ENCODE peak calls at places on chromosomes 3 and 15, in nine cellular contexts. F, S, K, R, N, P, B, W and Y are unnamed samples.

GRCh38 chr3:115986555-115987207 is 363.4 kb downstream of the GAP43 start:
- DNase-seq in F (peak), S (no peak), K (peak), R (peak), N (no peak), P (no peak), B (no peak), W (no peak), Y (peak)

GRCh38 chr3:64345351-64345750 is 120.1 kb upstream of the PRICKLE2 start:
- DNase-seq in F (peak), S (no peak), K (no peak), R (no peak), N (no peak), P (peak), B (no peak), W (no peak), Y (peak)

GRCh38 chr3:72722930-72723726 is 125.1 kb downstream of the SHQ1 start:
- DNase-seq in F (peak), S (no peak), K (peak), R (no peak), N (no peak), P (no peak), B (no peak), W (no peak), Y (peak)

GRCh38 chr15:84950570-84951111 is 31.0 kb upstream of the PDE8A start:
- DNase-seq in F (no peak), S (no peak), K (no peak), R (no peak), N (no peak), P (no peak), B (no peak), W (no peak), Y (no peak)

GRCh38 chr15:71447328-71448250 is 332.3 kb downstream of the THSD4 start:
- DNase-seq in F (peak), S (peak), K (no peak), R (peak), N (no peak), P (no peak), B (no peak), W (no peak), Y (peak)

GRCh38 chr3:149765762-149766334 is 13.6 kb upstream of the COMMD2 start:
- DNase-seq in F (peak), S (no peak), K (peak), R (no peak), N (no peak), P (no peak), B (no peak), W (no peak), Y (peak)

GRCh38 chr3:87920549-87920948 is 138.3 kb downstream of the CGGBP1 start:
- DNase-seq in F (no peak), S (no peak), K (no peak), R (no peak), N (no peak), P (no peak), B (no peak), W (no peak), Y (no peak)

GRCh38 chr15:41713047-41713446 is 52.8 kb downstream of the MGA start:
- DNase-seq in F (no peak), S (no peak), K (no peak), R (no peak), N (peak), P (no peak), B (no peak), W (no peak), Y (no peak)

GRCh38 chr3:59867185-59868002 is 817.6 kb upstream of the CFAP20DC start:
- DNase-seq in F (no peak), S (no peak), K (no peak), R (no peak), N (no peak), P (no peak), B (no peak), W (no peak), Y (no peak)

GRCh38 chr3:58236527-58237237 is 910 bp upstream of the ABHD6 start:
- DNase-seq in F (peak), S (no peak), K (no peak), R (peak), N (no peak), P (no peak), B (no peak), W (no peak), Y (no peak)

GRCh38 chr15:90495067-90495466 is 34.7 kb upstream of the CRTC3 start:
- DNase-seq in F (peak), S (no peak), K (no peak), R (no peak), N (no peak), P (no peak), B (no peak), W (no peak), Y (no peak)

GRCh38 chr3:116770815-116771450 is 61.4 kb downstream of the TUSC7 start:
- DNase-seq in F (peak), S (no peak), K (peak), R (peak), N (peak), P (peak), B (no peak), W (peak), Y (peak)

GRCh38 chr3:133989931-133990702 is 39.6 kb downstream of the SLCO2A1 start:
- DNase-seq in F (no peak), S (no peak), K (no peak), R (no peak), N (no peak), P (no peak), B (no peak), W (no peak), Y (no peak)

GRCh38 chr3:83715307-83715706 is 1243.5 kb upstream of the CADM2 start:
- DNase-seq in F (no peak), S (no peak), K (no peak), R (no peak), N (no peak), P (no peak), B (no peak), W (no peak), Y (no peak)

GRCh38 chr3:71177375-71177774 is 406.2 kb downstream of the FOXP1 start:
- DNase-seq in F (no peak), S (no peak), K (no peak), R (no peak), N (no peak), P (no peak), B (no peak), W (no peak), Y (no peak)

GRCh38 chr15:99998661-99999101 is 265.4 kb upstream of the LYSMD4 start:
- DNase-seq in F (no peak), S (peak), K (no peak), R (no peak), N (no peak), P (no peak), B (no peak), W (no peak), Y (peak)

GRCh38 chr3:63911901-63912767 is at the start of gene SCAANT1:
- DNase-seq in F (peak), S (no peak), K (peak), R (peak), N (peak), P (peak), B (peak), W (peak), Y (peak)

GRCh38 chr15:25171856-25172687 is 217.3 kb downstream of the SNRPN start:
- DNase-seq in F (no peak), S (no peak), K (no peak), R (no peak), N (peak), P (peak), B (peak), W (no peak), Y (no peak)

GRCh38 chr3:107680698-107681097 is 157.9 kb downstream of the BBX start:
- DNase-seq in F (peak), S (no peak), K (no peak), R (no peak), N (no peak), P (no peak), B (no peak), W (no peak), Y (peak)

GRCh38 chr15:91302588-91303439 is 202.8 kb downstream of the SV2B start:
- DNase-seq in F (peak), S (peak), K (peak), R (peak), N (peak), P (no peak), B (peak), W (no peak), Y (peak)

GRCh38 chr3:137121704-137122314 is 164.0 kb downstream of the IL20RB start:
- DNase-seq in F (peak), S (peak), K (peak), R (no peak), N (peak), P (no peak), B (no peak), W (no peak), Y (peak)

GRCh38 chr15:89615135-89615534 is 39.9 kb downstream of the TICRR start:
- DNase-seq in F (no peak), S (no peak), K (no peak), R (no peak), N (no peak), P (no peak), B (no peak), W (no peak), Y (no peak)

GRCh38 chr3:135766113-135766512 is 199.4 kb upstream of the PPP2R3A start:
- DNase-seq in F (no peak), S (no peak), K (no peak), R (no peak), N (no peak), P (no peak), B (no peak), W (no peak), Y (no peak)

GRCh38 chr15:73983211-73983727 is 8.8 kb downstream of the STOML1 start:
- DNase-seq in F (peak), S (peak), K (peak), R (no peak), N (peak), P (peak), B (peak), W (peak), Y (peak)

GRCh38 chr3:14144423-14145075 is 19.7 kb downstream of the TMEM43 start:
- DNase-seq in F (peak), S (peak), K (peak), R (peak), N (peak), P (peak), B (peak), W (peak), Y (peak)

GRCh38 chr3:187729598-187729997 is 15.7 kb downstream of the BCL6 start:
- DNase-seq in F (no peak), S (no peak), K (no peak), R (no peak), N (no peak), P (no peak), B (no peak), W (no peak), Y (no peak)

GRCh38 chr3:89165636-89166312 is 58.4 kb downstream of the EPHA3 start:
- DNase-seq in F (no peak), S (no peak), K (no peak), R (no peak), N (no peak), P (no peak), B (no peak), W (no peak), Y (no peak)

GRCh38 chr3:45826321-45826720 is 15.6 kb downstream of the LZTFL1 start:
- DNase-seq in F (no peak), S (no peak), K (no peak), R (no peak), N (no peak), P (no peak), B (no peak), W (no peak), Y (peak)
- H3K4me3 ChIP-seq in F (no peak), S (no peak), K (no peak), R (no peak), N (no peak), P (no peak), B (no peak), W (no peak), Y (no peak)

DNA sequence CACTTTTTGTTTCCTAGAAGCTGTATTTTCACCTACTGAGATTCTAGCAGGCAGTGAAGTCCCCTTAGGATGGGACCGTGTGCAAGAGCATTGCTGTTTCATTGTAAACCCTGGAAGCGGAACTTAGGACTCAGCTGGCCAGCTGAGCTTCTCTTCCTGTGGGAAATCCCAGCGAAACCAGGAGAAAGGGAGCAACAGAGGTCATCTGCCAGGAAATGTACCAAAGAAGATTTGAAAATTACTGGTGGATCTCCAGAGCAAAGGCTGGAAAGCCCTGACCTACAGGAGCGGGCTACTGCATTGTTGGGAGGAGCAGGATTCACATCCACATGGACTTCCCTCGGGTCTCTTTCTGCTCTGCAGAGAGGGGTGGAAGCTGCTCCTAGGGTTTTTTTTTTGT is 7.6 kb upstream of the ADPRH start:
- DNase-seq in F (no peak), S (no peak), K (no peak), R (no peak), N (no peak), P (no peak), B (no peak), W (no peak), Y (no peak)
- H3K4me3 ChIP-seq in F (no peak), S (no peak), K (no peak), R (no peak), N (no peak), P (no peak), B (no peak), W (no peak), Y (no peak)

GRCh38 chr15:34610388-34610787 is 26.9 kb upstream of the GOLGA8B start:
- DNase-seq in F (peak), S (no peak), K (no peak), R (peak), N (no peak), P (no peak), B (no peak), W (no peak), Y (peak)

GRCh38 chr15:34607832-34608231 is 24.4 kb upstream of the GOLGA8B start:
- DNase-seq in F (no peak), S (no peak), K (no peak), R (no peak), N (no peak), P (no peak), B (no peak), W (no peak), Y (no peak)

GRCh38 chr15:34609102-34609501 is 25.7 kb upstream of the GOLGA8B start:
- DNase-seq in F (no peak), S (no peak), K (no peak), R (no peak), N (no peak), P (no peak), B (no peak), W (no peak), Y (no peak)

GRCh38 chr15:34608517-34608916 is 25.1 kb upstream of the GOLGA8B start:
- DNase-seq in F (no peak), S (no peak), K (no peak), R (no peak), N (no peak), P (no peak), B (no peak), W (no peak), Y (no peak)

DNA sequence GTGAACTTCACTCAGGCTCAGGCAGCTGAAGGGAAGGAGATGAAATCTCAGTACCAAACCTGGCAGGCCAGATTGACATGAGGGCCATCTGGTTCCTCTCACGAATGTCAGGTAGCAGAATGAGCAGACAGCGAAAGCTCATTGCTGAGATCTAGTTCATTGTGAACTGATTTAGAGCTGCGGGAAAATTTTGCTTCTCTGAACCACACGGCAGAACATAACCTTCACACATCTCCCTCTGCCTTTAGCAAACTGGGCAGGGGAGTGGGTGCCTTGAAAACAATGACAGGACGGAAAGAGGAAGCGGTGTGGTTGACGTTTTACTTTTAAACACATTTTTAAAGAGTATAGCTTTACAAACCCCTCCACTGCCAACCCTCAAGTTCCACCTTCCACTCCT is 26.2 kb upstream of the GOLGA8B start:
- DNase-seq in F (no peak), S (no peak), K (no peak), R (no peak), N (no peak), P (no peak), B (no peak), W (no peak), Y (no peak)
- H3K4me3 ChIP-seq in F (no peak), S (no peak), K (no peak), R (no peak), N (no peak), P (no peak), B (no peak), W (no peak), Y (no peak)

GRCh38 chr3:128342701-128343180 is 123.9 kb downstream of the DNAJB8 start:
- DNase-seq in F (no peak), S (no peak), K (no peak), R (no peak), N (no peak), P (no peak), B (no peak), W (no peak), Y (no peak)
- H3K4me3 ChIP-seq in F (no peak), S (no peak), K (no peak), R (no peak), N (no peak), P (no peak), B (no peak), W (no peak), Y (no peak)

GRCh38 chr3:74613566-74613965 is 893 bp downstream of the CNTN3 start:
- DNase-seq in F (peak), S (no peak), K (no peak), R (no peak), N (no peak), P (no peak), B (no peak), W (no peak), Y (no peak)
- H3K4me3 ChIP-seq in F (peak), S (no peak), K (peak), R (no peak), N (peak), P (peak), B (no peak), W (peak), Y (peak)

GRCh38 chr3:69271098-69271497 is 114.8 kb downstream of the FRMD4B start:
- DNase-seq in F (no peak), S (no peak), K (no peak), R (no peak), N (no peak), P (no peak), B (no peak), W (no peak), Y (no peak)

GRCh38 chr3:69272537-69272936 is 113.4 kb downstream of the FRMD4B start:
- DNase-seq in F (no peak), S (no peak), K (no peak), R (no peak), N (no peak), P (no peak), B (no peak), W (no peak), Y (no peak)

GRCh38 chr3:69282191-69282590 is 103.7 kb downstream of the FRMD4B start:
- DNase-seq in F (no peak), S (no peak), K (no peak), R (no peak), N (no peak), P (no peak), B (peak), W (no peak), Y (no peak)

GRCh38 chr3:69273895-69274294 is 112.0 kb downstream of the FRMD4B start:
- DNase-seq in F (peak), S (no peak), K (no peak), R (no peak), N (no peak), P (no peak), B (no peak), W (no peak), Y (peak)

DNA sequence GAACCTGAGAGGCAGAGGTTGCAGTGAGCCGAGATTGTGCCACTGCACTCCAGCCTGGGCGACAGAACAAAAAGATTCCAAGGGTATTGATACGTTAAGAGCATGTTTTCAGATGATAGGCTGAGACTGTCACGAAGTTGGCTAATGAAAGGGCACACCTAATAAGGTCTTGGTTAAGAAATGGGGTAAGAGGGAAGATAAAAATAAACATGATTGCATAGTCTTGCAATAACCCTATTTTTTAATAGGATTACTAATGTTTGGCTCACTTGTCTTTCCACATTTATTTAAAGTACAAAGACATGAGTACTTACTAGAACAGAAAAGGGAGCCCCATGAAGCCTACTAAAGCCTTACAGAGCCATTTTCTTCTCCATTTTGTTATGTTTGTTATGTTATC is 109.0 kb downstream of the FRMD4B start:
- DNase-seq in F (peak), S (no peak), K (no peak), R (no peak), N (no peak), P (no peak), B (no peak), W (no peak), Y (peak)
- H3K4me3 ChIP-seq in F (no peak), S (no peak), K (no peak), R (no peak), N (no peak), P (no peak), B (no peak), W (no peak), Y (no peak)